ENCODE peak calls at places on chromosomes 12 and 14, in five cellular contexts. One of them, this sample, is unnamed.
A peak's percentile ranks its signal among the peaks of the same experiment; 100 is the strongest.

GRCh38 chr14:72677664-72678063 is 216.2 kb downstream of the DPF3 start:
- DNase-seq in HepG2: no peak
- DNase-seq in effector memory CD4-positive, alpha-beta T cell: no peak
- DNase-seq in CD8-positive, alpha-beta T cell: no peak
- DNase-seq in CD4-positive, alpha-beta memory T cell: no peak
- DNase-seq in this sample: no peak

GRCh38 chr14:99175331-99176155 is 96.5 kb downstream of the BCL11B start:
- DNase-seq in HepG2: no peak
- DNase-seq in effector memory CD4-positive, alpha-beta T cell: no peak
- DNase-seq in CD8-positive, alpha-beta T cell: no peak
- DNase-seq in CD4-positive, alpha-beta memory T cell: no peak
- DNase-seq in this sample: no peak

GRCh38 chr14:75339059-75339458 is 60.4 kb downstream of the FOS start:
- DNase-seq in HepG2: no peak
- DNase-seq in effector memory CD4-positive, alpha-beta T cell: no peak
- DNase-seq in CD8-positive, alpha-beta T cell: no peak
- DNase-seq in CD4-positive, alpha-beta memory T cell: no peak
- DNase-seq in this sample: no peak

GRCh38 chr12:28026701-28027100 is 54.2 kb upstream of the PTHLH start:
- DNase-seq in HepG2: no peak
- DNase-seq in effector memory CD4-positive, alpha-beta T cell: no peak
- DNase-seq in CD8-positive, alpha-beta T cell: no peak
- DNase-seq in CD4-positive, alpha-beta memory T cell: no peak
- DNase-seq in this sample: no peak

GRCh38 chr12:11833174-11833895 is 183.9 kb downstream of the ETV6 start:
- DNase-seq in HepG2: no peak
- DNase-seq in effector memory CD4-positive, alpha-beta T cell: no peak
- DNase-seq in CD8-positive, alpha-beta T cell: no peak
- DNase-seq in CD4-positive, alpha-beta memory T cell: no peak
- DNase-seq in this sample: no peak

GRCh38 chr14:28770061-28770460 is 3.5 kb downstream of the FOXG1 start:
- DNase-seq in HepG2: no peak
- DNase-seq in effector memory CD4-positive, alpha-beta T cell: no peak
- DNase-seq in CD8-positive, alpha-beta T cell: no peak
- DNase-seq in CD4-positive, alpha-beta memory T cell: no peak
- DNase-seq in this sample: no peak

GRCh38 chr12:51907083-51907863 is at the start of gene ACVRL1:
- DNase-seq in HepG2: no peak
- DNase-seq in effector memory CD4-positive, alpha-beta T cell: no peak
- DNase-seq in CD8-positive, alpha-beta T cell: no peak
- DNase-seq in CD4-positive, alpha-beta memory T cell: no peak
- DNase-seq in this sample: peak; percentile 32

GRCh38 chr14:55107766-55108554 is 21.1 kb upstream of the LGALS3 start:
- DNase-seq in HepG2: peak; percentile 83
- DNase-seq in effector memory CD4-positive, alpha-beta T cell: peak; percentile 45
- DNase-seq in CD8-positive, alpha-beta T cell: no peak
- DNase-seq in CD4-positive, alpha-beta memory T cell: peak; percentile 21
- DNase-seq in this sample: peak; percentile 84

GRCh38 chr14:55645148-55645547 is 65.1 kb downstream of the KTN1 start:
- DNase-seq in HepG2: no peak
- DNase-seq in effector memory CD4-positive, alpha-beta T cell: no peak
- DNase-seq in CD8-positive, alpha-beta T cell: no peak
- DNase-seq in CD4-positive, alpha-beta memory T cell: no peak
- DNase-seq in this sample: no peak

GRCh38 chr14:57391609-57392195 is 1.3 kb downstream of the NAA30 start:
- DNase-seq in HepG2: no peak
- DNase-seq in effector memory CD4-positive, alpha-beta T cell: no peak
- DNase-seq in CD8-positive, alpha-beta T cell: peak; percentile 17
- DNase-seq in CD4-positive, alpha-beta memory T cell: no peak
- DNase-seq in this sample: no peak

GRCh38 chr14:99266181-99267178 is 5.5 kb downstream of the BCL11B start:
- DNase-seq in HepG2: peak; percentile 24
- DNase-seq in effector memory CD4-positive, alpha-beta T cell: peak; percentile 75
- DNase-seq in CD8-positive, alpha-beta T cell: peak; percentile 90
- DNase-seq in CD4-positive, alpha-beta memory T cell: peak; percentile 88
- DNase-seq in this sample: peak; percentile 74

GRCh38 chr12:128711486-128711885 is 112.3 kb downstream of the SLC15A4 start:
- DNase-seq in HepG2: no peak
- DNase-seq in effector memory CD4-positive, alpha-beta T cell: no peak
- DNase-seq in CD8-positive, alpha-beta T cell: no peak
- DNase-seq in CD4-positive, alpha-beta memory T cell: no peak
- DNase-seq in this sample: no peak

GRCh38 chr14:100673085-100673806 is 53.4 kb upstream of the DLK1 start:
- DNase-seq in HepG2: peak; percentile 73
- DNase-seq in effector memory CD4-positive, alpha-beta T cell: no peak
- DNase-seq in CD8-positive, alpha-beta T cell: no peak
- DNase-seq in CD4-positive, alpha-beta memory T cell: no peak
- DNase-seq in this sample: peak; percentile 69

GRCh38 chr12:41794341-41794740 is 350.3 kb downstream of the GXYLT1 start:
- DNase-seq in HepG2: no peak
- DNase-seq in effector memory CD4-positive, alpha-beta T cell: no peak
- DNase-seq in CD8-positive, alpha-beta T cell: no peak
- DNase-seq in CD4-positive, alpha-beta memory T cell: no peak
- DNase-seq in this sample: no peak

GRCh38 chr12:131758016-131758739 is 47.3 kb downstream of the SFSWAP start:
- DNase-seq in HepG2: no peak
- DNase-seq in effector memory CD4-positive, alpha-beta T cell: no peak
- DNase-seq in CD8-positive, alpha-beta T cell: no peak
- DNase-seq in CD4-positive, alpha-beta memory T cell: no peak
- DNase-seq in this sample: no peak

GRCh38 chr12:13595536-13596450 is 385.6 kb downstream of the GRIN2B start:
- DNase-seq in HepG2: no peak
- DNase-seq in effector memory CD4-positive, alpha-beta T cell: no peak
- DNase-seq in CD8-positive, alpha-beta T cell: no peak
- DNase-seq in CD4-positive, alpha-beta memory T cell: no peak
- DNase-seq in this sample: no peak

GRCh38 chr12:131918311-131919050 is 10.6 kb upstream of the PUS1 start:
- DNase-seq in HepG2: no peak
- DNase-seq in effector memory CD4-positive, alpha-beta T cell: no peak
- DNase-seq in CD8-positive, alpha-beta T cell: no peak
- DNase-seq in CD4-positive, alpha-beta memory T cell: no peak
- DNase-seq in this sample: no peak

GRCh38 chr12:130299574-130299973 is 38.1 kb upstream of the PIWIL1 start:
- DNase-seq in HepG2: no peak
- DNase-seq in effector memory CD4-positive, alpha-beta T cell: no peak
- DNase-seq in CD8-positive, alpha-beta T cell: no peak
- DNase-seq in CD4-positive, alpha-beta memory T cell: no peak
- DNase-seq in this sample: no peak

GRCh38 chr12:55019784-55020183 is at the start of gene NEUROD4:
- DNase-seq in HepG2: peak; percentile 30
- DNase-seq in effector memory CD4-positive, alpha-beta T cell: no peak
- DNase-seq in CD8-positive, alpha-beta T cell: no peak
- DNase-seq in CD4-positive, alpha-beta memory T cell: peak; percentile 19
- DNase-seq in this sample: peak; percentile 5

GRCh38 chr14:72675126-72675525 is 218.8 kb downstream of the DPF3 start:
- DNase-seq in HepG2: no peak
- DNase-seq in effector memory CD4-positive, alpha-beta T cell: no peak
- DNase-seq in CD8-positive, alpha-beta T cell: no peak
- DNase-seq in CD4-positive, alpha-beta memory T cell: no peak
- DNase-seq in this sample: no peak

GRCh38 chr12:15996254-15996653 is 85.1 kb downstream of the DERA start:
- DNase-seq in HepG2: no peak
- DNase-seq in effector memory CD4-positive, alpha-beta T cell: no peak
- DNase-seq in CD8-positive, alpha-beta T cell: no peak
- DNase-seq in CD4-positive, alpha-beta memory T cell: no peak
- DNase-seq in this sample: peak; percentile 40

GRCh38 chr14:77902806-77903205 is 102.9 kb downstream of the ADCK1 start:
- DNase-seq in HepG2: no peak
- DNase-seq in effector memory CD4-positive, alpha-beta T cell: no peak
- DNase-seq in CD8-positive, alpha-beta T cell: no peak
- DNase-seq in CD4-positive, alpha-beta memory T cell: no peak
- DNase-seq in this sample: no peak

GRCh38 chr14:81366259-81366658 is 33.9 kb downstream of the STON2 start:
- DNase-seq in HepG2: no peak
- DNase-seq in effector memory CD4-positive, alpha-beta T cell: no peak
- DNase-seq in CD8-positive, alpha-beta T cell: no peak
- DNase-seq in CD4-positive, alpha-beta memory T cell: no peak
- DNase-seq in this sample: no peak

GRCh38 chr14:101301011-101301410 is 260.3 kb upstream of the DIO3 start:
- DNase-seq in HepG2: no peak
- DNase-seq in effector memory CD4-positive, alpha-beta T cell: no peak
- DNase-seq in CD8-positive, alpha-beta T cell: no peak
- DNase-seq in CD4-positive, alpha-beta memory T cell: no peak
- DNase-seq in this sample: no peak

GRCh38 chr14:50366115-50366514 is 30.6 kb downstream of the CDKL1 start:
- DNase-seq in HepG2: no peak
- DNase-seq in effector memory CD4-positive, alpha-beta T cell: no peak
- DNase-seq in CD8-positive, alpha-beta T cell: no peak
- DNase-seq in CD4-positive, alpha-beta memory T cell: no peak
- DNase-seq in this sample: peak; percentile 81

GRCh38 chr14:27090716-27091115 is 492.9 kb upstream of the NOVA1 start:
- DNase-seq in HepG2: peak; percentile 56
- DNase-seq in effector memory CD4-positive, alpha-beta T cell: no peak
- DNase-seq in CD8-positive, alpha-beta T cell: no peak
- DNase-seq in CD4-positive, alpha-beta memory T cell: no peak
- DNase-seq in this sample: no peak

GRCh38 chr14:90017371-90017770 is 44.4 kb upstream of the KCNK13 start:
- DNase-seq in HepG2: no peak
- DNase-seq in effector memory CD4-positive, alpha-beta T cell: no peak
- DNase-seq in CD8-positive, alpha-beta T cell: no peak
- DNase-seq in CD4-positive, alpha-beta memory T cell: no peak
- DNase-seq in this sample: no peak

GRCh38 chr14:71206766-71207371 is 299.6 kb downstream of the PCNX1 start:
- DNase-seq in HepG2: no peak
- DNase-seq in effector memory CD4-positive, alpha-beta T cell: no peak
- DNase-seq in CD8-positive, alpha-beta T cell: no peak
- DNase-seq in CD4-positive, alpha-beta memory T cell: no peak
- DNase-seq in this sample: peak; percentile 26

GRCh38 chr12:104215638-104216297 is at the start of gene TXNRD1:
- DNase-seq in HepG2: peak; percentile 30
- DNase-seq in effector memory CD4-positive, alpha-beta T cell: peak; percentile 63
- DNase-seq in CD8-positive, alpha-beta T cell: peak; percentile 79
- DNase-seq in CD4-positive, alpha-beta memory T cell: peak; percentile 84
- DNase-seq in this sample: peak; percentile 79

GRCh38 chr12:10771132-10771733 is 31.2 kb downstream of the TAS2R7 start:
- DNase-seq in HepG2: peak; percentile 24
- DNase-seq in effector memory CD4-positive, alpha-beta T cell: no peak
- DNase-seq in CD8-positive, alpha-beta T cell: no peak
- DNase-seq in CD4-positive, alpha-beta memory T cell: peak; percentile 57
- DNase-seq in this sample: peak; percentile 32

GRCh38 chr12:100142851-100143559 is at the start of gene BLTP3B:
- DNase-seq in HepG2: peak; percentile 62
- DNase-seq in effector memory CD4-positive, alpha-beta T cell: peak; percentile 82
- DNase-seq in CD8-positive, alpha-beta T cell: peak; percentile 88
- DNase-seq in CD4-positive, alpha-beta memory T cell: peak; percentile 83
- DNase-seq in this sample: peak; percentile 84
- H3K27ac ChIP-seq in HepG2: peak within 1 kb of the TSS; percentile 99
- H3K27ac ChIP-seq in effector memory CD4-positive, alpha-beta T cell: peak within 1 kb of the TSS; percentile 89
- H3K27ac ChIP-seq in CD8-positive, alpha-beta T cell: peak within 1 kb of the TSS; percentile 90
- H3K27ac ChIP-seq in CD4-positive, alpha-beta memory T cell: peak within 1 kb of the TSS; percentile 85
- H3K27ac ChIP-seq in this sample: peak within 1 kb of the TSS; percentile 98

GRCh38 chr12:106332536-106332935 is 25.0 kb upstream of the POLR3B start:
- DNase-seq in HepG2: no peak
- DNase-seq in effector memory CD4-positive, alpha-beta T cell: no peak
- DNase-seq in CD8-positive, alpha-beta T cell: no peak
- DNase-seq in CD4-positive, alpha-beta memory T cell: no peak
- DNase-seq in this sample: no peak

GRCh38 chr12:106327256-106327852 is 24.8 kb downstream of the TCP11L2 start:
- DNase-seq in HepG2: no peak
- DNase-seq in effector memory CD4-positive, alpha-beta T cell: no peak
- DNase-seq in CD8-positive, alpha-beta T cell: no peak
- DNase-seq in CD4-positive, alpha-beta memory T cell: no peak
- DNase-seq in this sample: no peak

GRCh38 chr12:106331594-106331993 is 26.0 kb upstream of the POLR3B start:
- DNase-seq in HepG2: no peak
- DNase-seq in effector memory CD4-positive, alpha-beta T cell: no peak
- DNase-seq in CD8-positive, alpha-beta T cell: no peak
- DNase-seq in CD4-positive, alpha-beta memory T cell: no peak
- DNase-seq in this sample: no peak

GRCh38 chr12:106329231-106329985 is 26.9 kb downstream of the TCP11L2 start:
- DNase-seq in HepG2: no peak
- DNase-seq in effector memory CD4-positive, alpha-beta T cell: no peak
- DNase-seq in CD8-positive, alpha-beta T cell: no peak
- DNase-seq in CD4-positive, alpha-beta memory T cell: no peak
- DNase-seq in this sample: peak; percentile 9

GRCh38 chr12:106328735-106329134 is 26.2 kb downstream of the TCP11L2 start:
- DNase-seq in HepG2: no peak
- DNase-seq in effector memory CD4-positive, alpha-beta T cell: no peak
- DNase-seq in CD8-positive, alpha-beta T cell: no peak
- DNase-seq in CD4-positive, alpha-beta memory T cell: no peak
- DNase-seq in this sample: no peak
- H3K27ac ChIP-seq in HepG2: no peak overlapping the region
- H3K27ac ChIP-seq in effector memory CD4-positive, alpha-beta T cell: no peak overlapping the region
- H3K27ac ChIP-seq in CD8-positive, alpha-beta T cell: no peak overlapping the region
- H3K27ac ChIP-seq in CD4-positive, alpha-beta memory T cell: no peak overlapping the region
- H3K27ac ChIP-seq in this sample: no peak overlapping the region

DNA sequence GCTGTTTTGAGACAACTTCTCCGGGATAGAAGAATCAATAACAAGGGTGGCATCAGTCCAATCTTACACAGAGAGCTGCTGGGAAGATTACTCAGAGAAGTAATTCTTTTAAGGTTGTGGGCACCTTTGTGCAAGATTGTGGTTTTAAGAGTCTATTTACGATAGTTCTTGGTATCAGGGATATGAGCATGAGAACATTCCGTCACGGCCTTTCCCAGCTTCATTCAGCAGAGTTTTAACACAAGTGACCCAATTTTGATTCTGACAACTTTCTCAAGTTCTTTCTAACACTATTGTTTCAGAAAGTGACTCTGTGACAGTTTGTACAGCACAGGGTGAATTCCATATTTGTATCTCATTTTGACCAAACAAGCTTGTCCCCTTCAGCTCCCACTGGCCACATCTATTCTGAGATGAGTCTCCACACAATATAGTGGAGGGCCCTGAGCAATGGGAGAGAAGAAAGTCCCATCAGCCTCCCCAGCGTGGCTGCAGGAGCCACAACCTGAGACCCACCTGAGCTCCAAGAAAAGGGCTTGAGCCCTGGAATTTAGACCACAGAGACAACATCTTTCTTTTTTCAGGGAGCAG is 869.2 kb downstream of the TMEM121 start:
- DNase-seq in HepG2: no peak
- DNase-seq in effector memory CD4-positive, alpha-beta T cell: no peak
- DNase-seq in CD8-positive, alpha-beta T cell: no peak
- DNase-seq in CD4-positive, alpha-beta memory T cell: peak; percentile 50
- DNase-seq in this sample: peak; percentile 21
- H3K27ac ChIP-seq in HepG2: no peak overlapping the region
- H3K27ac ChIP-seq in effector memory CD4-positive, alpha-beta T cell: peak overlapping the region; percentile 55
- H3K27ac ChIP-seq in CD8-positive, alpha-beta T cell: no peak overlapping the region
- H3K27ac ChIP-seq in CD4-positive, alpha-beta memory T cell: peak overlapping the region; percentile 38
- H3K27ac ChIP-seq in this sample: no peak overlapping the region

DNA sequence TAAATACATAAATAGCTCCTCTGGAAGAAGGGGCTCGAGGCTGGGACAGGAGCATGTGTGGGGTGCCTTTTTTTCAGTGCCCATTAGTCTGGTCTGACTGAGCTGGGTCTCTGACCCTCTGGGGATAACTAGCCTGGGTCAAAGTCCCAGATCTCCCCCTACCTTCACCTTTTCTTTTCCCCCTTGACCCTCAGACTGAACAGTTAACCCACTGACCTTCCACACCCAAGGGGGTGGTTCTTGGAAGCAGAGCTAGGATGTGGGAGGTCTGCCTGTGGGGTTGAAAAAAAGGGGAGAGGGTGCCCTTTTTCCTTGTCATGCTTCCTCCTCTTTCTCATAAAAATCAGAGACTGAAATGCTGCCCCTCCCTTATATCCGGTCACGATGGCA is 925 bp upstream of the GLI1 start:
- DNase-seq in HepG2: no peak
- DNase-seq in effector memory CD4-positive, alpha-beta T cell: no peak
- DNase-seq in CD8-positive, alpha-beta T cell: no peak
- DNase-seq in CD4-positive, alpha-beta memory T cell: no peak
- DNase-seq in this sample: no peak
- H3K27ac ChIP-seq in HepG2: peak overlapping the region; percentile 43
- H3K27ac ChIP-seq in effector memory CD4-positive, alpha-beta T cell: peak overlapping the region; percentile 65
- H3K27ac ChIP-seq in CD8-positive, alpha-beta T cell: peak overlapping the region; percentile 58
- H3K27ac ChIP-seq in CD4-positive, alpha-beta memory T cell: peak overlapping the region; percentile 41
- H3K27ac ChIP-seq in this sample: peak overlapping the region; percentile 21

GRCh38 chr12:109999649-109999971 is 380 bp downstream of the ANKRD13A start:
- DNase-seq in HepG2: no peak
- DNase-seq in effector memory CD4-positive, alpha-beta T cell: no peak
- DNase-seq in CD8-positive, alpha-beta T cell: no peak
- DNase-seq in CD4-positive, alpha-beta memory T cell: no peak
- DNase-seq in this sample: no peak
- H3K27ac ChIP-seq in HepG2: peak overlapping the region; percentile 99
- H3K27ac ChIP-seq in effector memory CD4-positive, alpha-beta T cell: peak overlapping the region; percentile 75
- H3K27ac ChIP-seq in CD8-positive, alpha-beta T cell: peak overlapping the region; percentile 94
- H3K27ac ChIP-seq in CD4-positive, alpha-beta memory T cell: peak overlapping the region; percentile 80
- H3K27ac ChIP-seq in this sample: peak overlapping the region; percentile 94

This sample was measured in small intestine.